ENCODE peak calls at places on chromosomes 3 and 15, in ten cellular contexts. S is choroid plexus epithelial cell, Y is A172, P is astrocyte, A is mesenteric fat pad, L is SIG-M5, D is T-helper 1 cell, M is BE2C, I is NCI-H774, G is GDM1. Q is an unnamed sample.

GRCh38 chr3:99477650-99478049 is 160.7 kb upstream of the COL8A1 start:
- DNase-seq in S (no peak), Y (no peak), P (no peak), A (no peak), L (no peak), D (no peak), M (no peak), I (no peak), G (no peak), Q (no peak)

GRCh38 chr3:139797724-139798343 is 120.1 kb upstream of the NMNAT3 start:
- DNase-seq in S (peak), Y (peak), P (peak), A (no peak), L (no peak), D (no peak), M (no peak), I (no peak), G (no peak), Q (no peak)

GRCh38 chr3:20043398-20043797 is 3.2 kb downstream of the KAT2B start:
- DNase-seq in S (peak), Y (peak), P (no peak), A (no peak), L (no peak), D (peak), M (peak), I (no peak), G (peak), Q (peak)

GRCh38 chr3:48564022-48564421 is 441 bp upstream of the UCN2 start:
- DNase-seq in S (peak), Y (peak), P (peak), A (no peak), L (no peak), D (no peak), M (no peak), I (no peak), G (peak), Q (no peak)

GRCh38 chr15:74889390-74889881 is 406 bp upstream of the MPI start:
- DNase-seq in S (peak), Y (no peak), P (peak), A (no peak), L (no peak), D (no peak), M (no peak), I (no peak), G (peak), Q (no peak)

GRCh38 chr15:27863000-27863399 is 236.1 kb downstream of the OCA2 start:
- DNase-seq in S (no peak), Y (no peak), P (no peak), A (no peak), L (no peak), D (no peak), M (no peak), I (no peak), G (no peak), Q (no peak)

GRCh38 chr3:32257042-32257441 is 18.6 kb downstream of the CMTM8 start:
- DNase-seq in S (no peak), Y (no peak), P (no peak), A (no peak), L (no peak), D (no peak), M (no peak), I (no peak), G (no peak), Q (no peak)

GRCh38 chr15:58467722-58468436 is 36.1 kb downstream of the LIPC start:
- DNase-seq in S (peak), Y (no peak), P (peak), A (no peak), L (no peak), D (no peak), M (no peak), I (no peak), G (no peak), Q (no peak)

GRCh38 chr3:171729452-171730334 is 80.6 kb downstream of the PLD1 start:
- DNase-seq in S (no peak), Y (no peak), P (no peak), A (no peak), L (no peak), D (no peak), M (no peak), I (no peak), G (no peak), Q (no peak)

GRCh38 chr3:44339181-44339741 is 695 bp downstream of the TCAIM start:
- DNase-seq in S (no peak), Y (no peak), P (no peak), A (no peak), L (no peak), D (no peak), M (no peak), I (no peak), G (no peak), Q (no peak)

GRCh38 chr3:126522363-126522788 is 1.6 kb upstream of the CHST13 start:
- DNase-seq in S (peak), Y (peak), P (peak), A (no peak), L (no peak), D (no peak), M (peak), I (peak), G (peak), Q (peak)

GRCh38 chr15:44009056-44009455 is 182.3 kb downstream of the WDR76 start:
- DNase-seq in S (peak), Y (peak), P (peak), A (no peak), L (no peak), D (no peak), M (no peak), I (no peak), G (no peak), Q (no peak)

GRCh38 chr3:151890721-151891141 is 17.3 kb downstream of the SUCNR1 start:
- DNase-seq in S (peak), Y (peak), P (peak), A (no peak), L (peak), D (no peak), M (no peak), I (peak), G (no peak), Q (no peak)

GRCh38 chr3:23826382-23827061 is 20.8 kb downstream of the UBE2E1 start:
- DNase-seq in S (peak), Y (peak), P (peak), A (no peak), L (no peak), D (no peak), M (no peak), I (no peak), G (no peak), Q (no peak)

GRCh38 chr15:37100109-37100873 is at the start of gene MEIS2:
- DNase-seq in S (peak), Y (peak), P (peak), A (peak), L (peak), D (no peak), M (peak), I (peak), G (no peak), Q (peak)

GRCh38 chr3:171055336-171056178 is 29.0 kb upstream of the SLC2A2 start:
- DNase-seq in S (peak), Y (peak), P (peak), A (no peak), L (no peak), D (no peak), M (no peak), I (no peak), G (no peak), Q (no peak)

GRCh38 chr3:15097889-15098288 is 1.1 kb downstream of the RBSN start:
- DNase-seq in S (peak), Y (no peak), P (peak), A (no peak), L (peak), D (no peak), M (no peak), I (no peak), G (peak), Q (no peak)

GRCh38 chr3:44910693-44911092 is 36.3 kb downstream of the TGM4 start:
- DNase-seq in S (no peak), Y (no peak), P (no peak), A (no peak), L (no peak), D (no peak), M (no peak), I (no peak), G (no peak), Q (no peak)

GRCh38 chr3:36812240-36812639 is 47.9 kb upstream of the DCLK3 start:
- DNase-seq in S (no peak), Y (no peak), P (no peak), A (no peak), L (no peak), D (no peak), M (no peak), I (no peak), G (no peak), Q (no peak)

GRCh38 chr15:63305276-63305675 is 27.9 kb downstream of the APH1B start:
- DNase-seq in S (no peak), Y (no peak), P (no peak), A (no peak), L (no peak), D (no peak), M (no peak), I (no peak), G (no peak), Q (no peak)

GRCh38 chr3:51099794-51100542 is 285.1 kb upstream of the MANF start:
- DNase-seq in S (peak), Y (peak), P (peak), A (no peak), L (no peak), D (no peak), M (peak), I (no peak), G (no peak), Q (peak)

GRCh38 chr15:91882858-91883586 is 29.5 kb downstream of the SLCO3A1 start:
- DNase-seq in S (no peak), Y (no peak), P (peak), A (no peak), L (no peak), D (no peak), M (no peak), I (no peak), G (no peak), Q (no peak)

GRCh38 chr3:112770026-112770626 is 76.5 kb downstream of the CD200R1L start:
- DNase-seq in S (peak), Y (peak), P (peak), A (no peak), L (no peak), D (no peak), M (peak), I (no peak), G (no peak), Q (no peak)

GRCh38 chr15:68729789-68730201 is 90.9 kb downstream of the ANP32A start:
- DNase-seq in S (peak), Y (no peak), P (peak), A (peak), L (no peak), D (no peak), M (no peak), I (no peak), G (no peak), Q (no peak)

GRCh38 chr3:72641684-72642083 is 206.6 kb downstream of the SHQ1 start:
- DNase-seq in S (no peak), Y (no peak), P (no peak), A (no peak), L (no peak), D (no peak), M (no peak), I (no peak), G (no peak), Q (no peak)

GRCh38 chr3:177812492-177812891 is 615.2 kb upstream of the TBL1XR1 start:
- DNase-seq in S (no peak), Y (no peak), P (no peak), A (no peak), L (no peak), D (no peak), M (no peak), I (no peak), G (no peak), Q (no peak)

GRCh38 chr3:16917256-16917935 is 32.6 kb downstream of the PLCL2 start:
- DNase-seq in S (no peak), Y (peak), P (peak), A (no peak), L (no peak), D (no peak), M (no peak), I (no peak), G (no peak), Q (no peak)

GRCh38 chr15:92429378-92430066 is 35.8 kb downstream of the ST8SIA2 start:
- DNase-seq in S (peak), Y (peak), P (peak), A (no peak), L (no peak), D (no peak), M (peak), I (no peak), G (no peak), Q (no peak)

GRCh38 chr15:98855067-98855814 is 152.4 kb downstream of the PGPEP1L start:
- DNase-seq in S (no peak), Y (no peak), P (no peak), A (no peak), L (no peak), D (no peak), M (no peak), I (no peak), G (no peak), Q (no peak)

GRCh38 chr15:44193651-44194396 is 1.2 kb downstream of the FRMD5 start:
- DNase-seq in S (peak), Y (peak), P (peak), A (no peak), L (no peak), D (no peak), M (peak), I (no peak), G (no peak), Q (no peak)

GRCh38 chr3:48686538-48687219 is 964 bp upstream of the NCKIPSD start:
- DNase-seq in S (peak), Y (no peak), P (no peak), A (no peak), L (no peak), D (no peak), M (no peak), I (no peak), G (no peak), Q (no peak)

GRCh38 chr15:80967991-80968510 is 21.6 kb downstream of the MESD start:
- DNase-seq in S (no peak), Y (no peak), P (no peak), A (no peak), L (no peak), D (no peak), M (no peak), I (no peak), G (no peak), Q (no peak)

GRCh38 chr15:20272422-20273184 is 269.0 kb downstream of the GOLGA6L6 start:
- DNase-seq in S (no peak), Y (no peak), P (no peak), A (no peak), L (no peak), D (no peak), M (no peak), I (no peak), G (no peak), Q (no peak)

GRCh38 chr15:25860885-25861866 is 2.0 kb downstream of the ATP10A start:
- DNase-seq in S (no peak), Y (no peak), P (no peak), A (no peak), L (no peak), D (no peak), M (no peak), I (no peak), G (peak), Q (no peak)

Q was measured in GM10248.